ENCODE peak calls at places on chromosomes 1 and 21, in seven cellular contexts. One of them, this sample, is unnamed. For H3K4me1, the result is how much of the 10 kb centered on the place peaks cover.

GRCh38 chr1:24500448-24501048 is 2.1 kb upstream of the RCAN3 start:
- DNase-seq in OCI-LY7: peak
- DNase-seq in left ventricle myocardium inferior: no peak
- DNase-seq in CD8-positive, alpha-beta T cell: no peak
- DNase-seq in heart left ventricle: no peak
- DNase-seq in pancreas: no peak
- DNase-seq in heart right ventricle: no peak
- DNase-seq in this sample: no peak

GRCh38 chr21:9008636-9009035 is 1512.7 kb upstream of the TPTE start:
- DNase-seq in OCI-LY7: no peak
- DNase-seq in left ventricle myocardium inferior: no peak
- DNase-seq in CD8-positive, alpha-beta T cell: no peak
- DNase-seq in heart left ventricle: no peak
- DNase-seq in pancreas: no peak
- DNase-seq in heart right ventricle: no peak
- DNase-seq in this sample: no peak

GRCh38 chr1:159009704-159010361 is at the start of gene IFI16:
- DNase-seq in OCI-LY7: peak
- DNase-seq in left ventricle myocardium inferior: no peak
- DNase-seq in CD8-positive, alpha-beta T cell: no peak
- DNase-seq in heart left ventricle: peak
- DNase-seq in pancreas: no peak
- DNase-seq in heart right ventricle: peak
- DNase-seq in this sample: peak

GRCh38 chr1:201013991-201014815 is 9.3 kb downstream of the KIF21B start:
- DNase-seq in OCI-LY7: no peak
- DNase-seq in left ventricle myocardium inferior: no peak
- DNase-seq in CD8-positive, alpha-beta T cell: no peak
- DNase-seq in heart left ventricle: no peak
- DNase-seq in pancreas: no peak
- DNase-seq in heart right ventricle: no peak
- DNase-seq in this sample: no peak

GRCh38 chr1:186125035-186125434 is 250.0 kb downstream of the TPR start:
- DNase-seq in OCI-LY7: no peak
- DNase-seq in left ventricle myocardium inferior: no peak
- DNase-seq in CD8-positive, alpha-beta T cell: no peak
- DNase-seq in heart left ventricle: no peak
- DNase-seq in pancreas: no peak
- DNase-seq in heart right ventricle: no peak
- DNase-seq in this sample: no peak

GRCh38 chr1:47752048-47752451 is 245.1 kb downstream of the TRABD2B start:
- DNase-seq in OCI-LY7: no peak
- DNase-seq in left ventricle myocardium inferior: no peak
- DNase-seq in CD8-positive, alpha-beta T cell: no peak
- DNase-seq in heart left ventricle: no peak
- DNase-seq in pancreas: no peak
- DNase-seq in heart right ventricle: no peak
- DNase-seq in this sample: no peak

GRCh38 chr1:30562559-30562958 is 160.8 kb downstream of the MATN1 start:
- DNase-seq in OCI-LY7: no peak
- DNase-seq in left ventricle myocardium inferior: no peak
- DNase-seq in CD8-positive, alpha-beta T cell: no peak
- DNase-seq in heart left ventricle: no peak
- DNase-seq in pancreas: no peak
- DNase-seq in heart right ventricle: no peak
- DNase-seq in this sample: no peak

GRCh38 chr1:246035060-246035531 is 472.0 kb downstream of the SMYD3 start:
- DNase-seq in OCI-LY7: no peak
- DNase-seq in left ventricle myocardium inferior: no peak
- DNase-seq in CD8-positive, alpha-beta T cell: no peak
- DNase-seq in heart left ventricle: no peak
- DNase-seq in pancreas: no peak
- DNase-seq in heart right ventricle: no peak
- DNase-seq in this sample: no peak

GRCh38 chr1:151545542-151545941 is 5.4 kb downstream of the TUFT1 start:
- DNase-seq in OCI-LY7: no peak
- DNase-seq in left ventricle myocardium inferior: no peak
- DNase-seq in CD8-positive, alpha-beta T cell: no peak
- DNase-seq in heart left ventricle: no peak
- DNase-seq in pancreas: no peak
- DNase-seq in heart right ventricle: no peak
- DNase-seq in this sample: no peak

GRCh38 chr1:17289756-17290155 is 18.2 kb upstream of the PADI4 start:
- DNase-seq in OCI-LY7: no peak
- DNase-seq in left ventricle myocardium inferior: no peak
- DNase-seq in CD8-positive, alpha-beta T cell: no peak
- DNase-seq in heart left ventricle: no peak
- DNase-seq in pancreas: no peak
- DNase-seq in heart right ventricle: no peak
- DNase-seq in this sample: peak

GRCh38 chr1:55702064-55702463 is 486.9 kb upstream of the USP24 start:
- DNase-seq in OCI-LY7: peak
- DNase-seq in left ventricle myocardium inferior: no peak
- DNase-seq in CD8-positive, alpha-beta T cell: no peak
- DNase-seq in heart left ventricle: no peak
- DNase-seq in pancreas: no peak
- DNase-seq in heart right ventricle: no peak
- DNase-seq in this sample: no peak

GRCh38 chr1:21244986-21245687 is 45.1 kb downstream of the ECE1 start:
- DNase-seq in OCI-LY7: no peak
- DNase-seq in left ventricle myocardium inferior: no peak
- DNase-seq in CD8-positive, alpha-beta T cell: no peak
- DNase-seq in heart left ventricle: no peak
- DNase-seq in pancreas: no peak
- DNase-seq in heart right ventricle: no peak
- DNase-seq in this sample: no peak

GRCh38 chr1:45011837-45012638 is at the start of gene UROD:
- DNase-seq in OCI-LY7: peak
- DNase-seq in left ventricle myocardium inferior: peak
- DNase-seq in CD8-positive, alpha-beta T cell: peak
- DNase-seq in heart left ventricle: peak
- DNase-seq in pancreas: peak
- DNase-seq in heart right ventricle: peak
- DNase-seq in this sample: peak

GRCh38 chr1:240739754-240740153 is 127.8 kb upstream of the GREM2 start:
- DNase-seq in OCI-LY7: no peak
- DNase-seq in left ventricle myocardium inferior: no peak
- DNase-seq in CD8-positive, alpha-beta T cell: no peak
- DNase-seq in heart left ventricle: no peak
- DNase-seq in pancreas: no peak
- DNase-seq in heart right ventricle: no peak
- DNase-seq in this sample: no peak

GRCh38 chr1:54459714-54460113 is 53.5 kb upstream of the SSBP3 start:
- DNase-seq in OCI-LY7: no peak
- DNase-seq in left ventricle myocardium inferior: no peak
- DNase-seq in CD8-positive, alpha-beta T cell: no peak
- DNase-seq in heart left ventricle: no peak
- DNase-seq in pancreas: no peak
- DNase-seq in heart right ventricle: no peak
- DNase-seq in this sample: no peak

GRCh38 chr1:221089273-221089672 is 210.0 kb downstream of the HLX start:
- DNase-seq in OCI-LY7: no peak
- DNase-seq in left ventricle myocardium inferior: no peak
- DNase-seq in CD8-positive, alpha-beta T cell: no peak
- DNase-seq in heart left ventricle: no peak
- DNase-seq in pancreas: no peak
- DNase-seq in heart right ventricle: no peak
- DNase-seq in this sample: no peak

GRCh38 chr1:38101037-38101782 is 54.6 kb upstream of the POU3F1 start:
- DNase-seq in OCI-LY7: no peak
- DNase-seq in left ventricle myocardium inferior: no peak
- DNase-seq in CD8-positive, alpha-beta T cell: no peak
- DNase-seq in heart left ventricle: no peak
- DNase-seq in pancreas: no peak
- DNase-seq in heart right ventricle: no peak
- DNase-seq in this sample: no peak

GRCh38 chr1:228092342-228093049 is 10.0 kb downstream of the ARF1 start:
- DNase-seq in OCI-LY7: no peak
- DNase-seq in left ventricle myocardium inferior: no peak
- DNase-seq in CD8-positive, alpha-beta T cell: no peak
- DNase-seq in heart left ventricle: no peak
- DNase-seq in pancreas: no peak
- DNase-seq in heart right ventricle: no peak
- DNase-seq in this sample: no peak
- H3K4me1 ChIP-seq in OCI-LY7: under half
- H3K4me1 ChIP-seq in left ventricle myocardium inferior: half or more
- H3K4me1 ChIP-seq in CD8-positive, alpha-beta T cell: half or more
- H3K4me1 ChIP-seq in heart left ventricle: under half
- H3K4me1 ChIP-seq in pancreas: half or more
- H3K4me1 ChIP-seq in heart right ventricle: half or more
- H3K4me1 ChIP-seq in this sample: under half

GRCh38 chr1:8660455-8660854 is 157.0 kb downstream of the RERE start:
- DNase-seq in OCI-LY7: peak
- DNase-seq in left ventricle myocardium inferior: peak
- DNase-seq in CD8-positive, alpha-beta T cell: no peak
- DNase-seq in heart left ventricle: peak
- DNase-seq in pancreas: no peak
- DNase-seq in heart right ventricle: peak
- DNase-seq in this sample: no peak
- H3K27ac ChIP-seq in OCI-LY7: peak
- H3K27ac ChIP-seq in left ventricle myocardium inferior: peak
- H3K27ac ChIP-seq in CD8-positive, alpha-beta T cell: no peak
- H3K27ac ChIP-seq in heart left ventricle: peak
- H3K27ac ChIP-seq in pancreas: no peak
- H3K27ac ChIP-seq in heart right ventricle: peak
- H3K27ac ChIP-seq in this sample: peak

GRCh38 chr21:41071410-41071809 is 96.5 kb upstream of the BACE2 start:
- DNase-seq in OCI-LY7: peak
- DNase-seq in left ventricle myocardium inferior: no peak
- DNase-seq in CD8-positive, alpha-beta T cell: no peak
- DNase-seq in heart left ventricle: no peak
- DNase-seq in pancreas: no peak
- DNase-seq in heart right ventricle: no peak
- DNase-seq in this sample: no peak
- TF ChIP-seq CTCF in OCI-LY7: peak
- TF ChIP-seq CTCF in left ventricle myocardium inferior: no peak
- TF ChIP-seq CTCF in CD8-positive, alpha-beta T cell: no peak
- TF ChIP-seq CTCF in heart left ventricle: no peak
- TF ChIP-seq CTCF in pancreas: no peak
- TF ChIP-seq CTCF in heart right ventricle: no peak
- TF ChIP-seq CTCF in this sample: no peak

DNA sequence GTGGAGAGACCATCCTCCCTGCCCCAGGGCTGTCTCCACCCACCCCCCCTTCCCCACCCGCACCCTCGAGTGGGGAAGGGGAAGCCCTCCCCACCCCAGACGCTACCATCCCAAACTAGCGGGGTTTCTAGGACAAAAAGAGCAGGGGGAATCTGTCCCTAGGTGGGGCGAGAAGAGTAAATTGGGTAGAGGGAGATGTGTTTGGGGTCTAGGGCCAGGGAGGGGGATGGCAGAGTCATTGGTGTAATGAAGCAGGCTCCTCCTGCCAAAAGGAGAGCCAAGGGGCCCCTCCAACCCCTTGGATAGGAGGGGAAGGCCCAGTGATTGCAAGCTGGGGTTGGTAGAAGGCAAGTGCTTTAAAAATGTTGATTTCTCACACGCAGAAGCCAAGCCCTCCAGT is 10.0 kb downstream of the MEX3A start:
- DNase-seq in OCI-LY7: no peak
- DNase-seq in left ventricle myocardium inferior: no peak
- DNase-seq in CD8-positive, alpha-beta T cell: no peak
- DNase-seq in heart left ventricle: no peak
- DNase-seq in pancreas: no peak
- DNase-seq in heart right ventricle: no peak
- DNase-seq in this sample: no peak
- H3K4me1 ChIP-seq in OCI-LY7: under half
- H3K4me1 ChIP-seq in left ventricle myocardium inferior: under half
- H3K4me1 ChIP-seq in CD8-positive, alpha-beta T cell: under half
- H3K4me1 ChIP-seq in heart left ventricle: under half
- H3K4me1 ChIP-seq in pancreas: under half
- H3K4me1 ChIP-seq in heart right ventricle: under half
- H3K4me1 ChIP-seq in this sample: under half

DNA sequence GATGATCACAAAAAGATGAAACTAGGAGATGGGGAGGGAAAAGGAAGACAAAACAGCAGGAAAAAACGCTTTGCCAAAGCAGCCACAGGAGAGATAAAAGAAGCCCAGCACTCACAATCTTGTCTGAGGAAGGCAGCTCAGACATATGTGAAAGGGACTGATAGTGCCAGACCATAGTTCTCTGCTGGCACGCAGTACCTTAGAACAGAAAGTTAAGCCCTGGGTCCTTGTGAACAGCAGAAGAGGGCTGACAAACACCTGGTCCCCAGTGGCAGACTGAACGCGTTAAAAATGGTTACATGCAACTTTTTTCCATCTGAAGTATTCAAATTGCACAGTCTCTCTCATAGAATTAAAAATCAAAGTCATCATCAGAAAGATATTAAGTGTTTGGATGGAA is 433.2 kb upstream of the ADAMTS5 start:
- DNase-seq in OCI-LY7: no peak
- DNase-seq in left ventricle myocardium inferior: no peak
- DNase-seq in CD8-positive, alpha-beta T cell: no peak
- DNase-seq in heart left ventricle: no peak
- DNase-seq in pancreas: no peak
- DNase-seq in heart right ventricle: no peak
- DNase-seq in this sample: no peak
- H3K27ac ChIP-seq in OCI-LY7: no peak
- H3K27ac ChIP-seq in left ventricle myocardium inferior: no peak
- H3K27ac ChIP-seq in CD8-positive, alpha-beta T cell: no peak
- H3K27ac ChIP-seq in heart left ventricle: no peak
- H3K27ac ChIP-seq in pancreas: no peak
- H3K27ac ChIP-seq in heart right ventricle: no peak
- H3K27ac ChIP-seq in this sample: no peak

GRCh38 chr1:230587056-230587455 is 55.2 kb upstream of the COG2 start:
- DNase-seq in OCI-LY7: no peak
- DNase-seq in left ventricle myocardium inferior: no peak
- DNase-seq in CD8-positive, alpha-beta T cell: no peak
- DNase-seq in heart left ventricle: no peak
- DNase-seq in pancreas: no peak
- DNase-seq in heart right ventricle: no peak
- DNase-seq in this sample: no peak

GRCh38 chr1:230577537-230577936 is 64.7 kb upstream of the COG2 start:
- DNase-seq in OCI-LY7: no peak
- DNase-seq in left ventricle myocardium inferior: no peak
- DNase-seq in CD8-positive, alpha-beta T cell: no peak
- DNase-seq in heart left ventricle: no peak
- DNase-seq in pancreas: no peak
- DNase-seq in heart right ventricle: no peak
- DNase-seq in this sample: no peak

GRCh38 chr1:230578621-230579020 is 63.7 kb upstream of the COG2 start:
- DNase-seq in OCI-LY7: no peak
- DNase-seq in left ventricle myocardium inferior: no peak
- DNase-seq in CD8-positive, alpha-beta T cell: no peak
- DNase-seq in heart left ventricle: no peak
- DNase-seq in pancreas: no peak
- DNase-seq in heart right ventricle: no peak
- DNase-seq in this sample: no peak

GRCh38 chr1:230584660-230585059 is 57.6 kb upstream of the COG2 start:
- DNase-seq in OCI-LY7: no peak
- DNase-seq in left ventricle myocardium inferior: no peak
- DNase-seq in CD8-positive, alpha-beta T cell: no peak
- DNase-seq in heart left ventricle: no peak
- DNase-seq in pancreas: no peak
- DNase-seq in heart right ventricle: no peak
- DNase-seq in this sample: no peak

GRCh38 chr1:230581446-230582079 is 60.7 kb upstream of the COG2 start:
- DNase-seq in OCI-LY7: peak
- DNase-seq in left ventricle myocardium inferior: no peak
- DNase-seq in CD8-positive, alpha-beta T cell: no peak
- DNase-seq in heart left ventricle: no peak
- DNase-seq in pancreas: peak
- DNase-seq in heart right ventricle: no peak
- DNase-seq in this sample: no peak
- TF ChIP-seq CTCF in OCI-LY7: peak
- TF ChIP-seq CTCF in left ventricle myocardium inferior: no peak
- TF ChIP-seq CTCF in CD8-positive, alpha-beta T cell: no peak
- TF ChIP-seq CTCF in heart left ventricle: no peak
- TF ChIP-seq CTCF in pancreas: no peak
- TF ChIP-seq CTCF in heart right ventricle: no peak
- TF ChIP-seq CTCF in this sample: no peak